ENCODE peak calls at places on chromosomes 16 and 17, in ten cellular contexts. One of them, this sample, is unnamed.

GRCh38 chr16:81842564-81843242 is 63.6 kb downstream of the PLCG2 start:
- DNase-seq in RCC 7860: no peak
- DNase-seq in activated CD8-positive, alpha-beta memory T cell treated with anti-CD3 and anti-CD28 coated beads, Interleukin-2, amount 10 ng/mL, durations not matched to agents 7 days and 5 days: peak
- DNase-seq in NCI-H1092 treated with DMSO at 0.1 percent for 48 hours: no peak
- DNase-seq in left ventricle myocardium superior: no peak
- DNase-seq in bronchial epithelial cell: no peak
- DNase-seq in GM23248: no peak
- DNase-seq in NCI-H226: no peak
- DNase-seq in hepatic stellate cell: no peak
- DNase-seq in head of caudate nucleus: peak
- DNase-seq in this sample: no peak

GRCh38 chr17:33302394-33302793 is 9.3 kb upstream of the ASIC2 start:
- DNase-seq in NCI-H226: no peak
- DNase-seq in head of caudate nucleus: no peak
- DNase-seq in RCC 7860: no peak
- DNase-seq in GM23248: no peak
- DNase-seq in activated CD8-positive, alpha-beta memory T cell treated with anti-CD3 and anti-CD28 coated beads, Interleukin-2, amount 10 ng/mL, durations not matched to agents 7 days and 5 days: no peak
- DNase-seq in bronchial epithelial cell: no peak
- DNase-seq in hepatic stellate cell: no peak
- DNase-seq in left ventricle myocardium superior: no peak
- DNase-seq in NCI-H1092 treated with DMSO at 0.1 percent for 48 hours: no peak
- DNase-seq in this sample: no peak

GRCh38 chr16:546909-547770 is 13.1 kb upstream of the PRR35 start:
- DNase-seq in hepatic stellate cell: no peak
- DNase-seq in GM23248: peak
- DNase-seq in bronchial epithelial cell: no peak
- DNase-seq in activated CD8-positive, alpha-beta memory T cell treated with anti-CD3 and anti-CD28 coated beads, Interleukin-2, amount 10 ng/mL, durations not matched to agents 7 days and 5 days: peak
- DNase-seq in left ventricle myocardium superior: peak
- DNase-seq in NCI-H1092 treated with DMSO at 0.1 percent for 48 hours: no peak
- DNase-seq in head of caudate nucleus: no peak
- DNase-seq in RCC 7860: no peak
- DNase-seq in NCI-H226: no peak
- DNase-seq in this sample: no peak

GRCh38 chr17:40611840-40612509 is 35.6 kb downstream of the SMARCE1 start:
- DNase-seq in GM23248: no peak
- DNase-seq in RCC 7860: no peak
- DNase-seq in bronchial epithelial cell: no peak
- DNase-seq in hepatic stellate cell: no peak
- DNase-seq in head of caudate nucleus: no peak
- DNase-seq in left ventricle myocardium superior: no peak
- DNase-seq in NCI-H1092 treated with DMSO at 0.1 percent for 48 hours: no peak
- DNase-seq in NCI-H226: no peak
- DNase-seq in activated CD8-positive, alpha-beta memory T cell treated with anti-CD3 and anti-CD28 coated beads, Interleukin-2, amount 10 ng/mL, durations not matched to agents 7 days and 5 days: no peak
- DNase-seq in this sample: no peak

GRCh38 chr17:33292184-33292980 is 713 bp downstream of the ASIC2 start:
- DNase-seq in NCI-H1092 treated with DMSO at 0.1 percent for 48 hours: peak
- DNase-seq in bronchial epithelial cell: no peak
- DNase-seq in activated CD8-positive, alpha-beta memory T cell treated with anti-CD3 and anti-CD28 coated beads, Interleukin-2, amount 10 ng/mL, durations not matched to agents 7 days and 5 days: no peak
- DNase-seq in left ventricle myocardium superior: no peak
- DNase-seq in head of caudate nucleus: no peak
- DNase-seq in hepatic stellate cell: peak
- DNase-seq in RCC 7860: no peak
- DNase-seq in GM23248: peak
- DNase-seq in NCI-H226: no peak
- DNase-seq in this sample: no peak

GRCh38 chr17:4998666-4999428 is 1.1 kb downstream of the KIF1C start:
- DNase-seq in activated CD8-positive, alpha-beta memory T cell treated with anti-CD3 and anti-CD28 coated beads, Interleukin-2, amount 10 ng/mL, durations not matched to agents 7 days and 5 days: no peak
- DNase-seq in NCI-H226: peak
- DNase-seq in hepatic stellate cell: no peak
- DNase-seq in left ventricle myocardium superior: peak
- DNase-seq in head of caudate nucleus: no peak
- DNase-seq in RCC 7860: no peak
- DNase-seq in NCI-H1092 treated with DMSO at 0.1 percent for 48 hours: no peak
- DNase-seq in bronchial epithelial cell: no peak
- DNase-seq in GM23248: peak
- DNase-seq in this sample: no peak

GRCh38 chr17:40538936-40539705 is 26.2 kb downstream of the CCR7 start:
- DNase-seq in GM23248: no peak
- DNase-seq in NCI-H1092 treated with DMSO at 0.1 percent for 48 hours: no peak
- DNase-seq in NCI-H226: no peak
- DNase-seq in RCC 7860: no peak
- DNase-seq in activated CD8-positive, alpha-beta memory T cell treated with anti-CD3 and anti-CD28 coated beads, Interleukin-2, amount 10 ng/mL, durations not matched to agents 7 days and 5 days: no peak
- DNase-seq in hepatic stellate cell: no peak
- DNase-seq in head of caudate nucleus: no peak
- DNase-seq in left ventricle myocardium superior: no peak
- DNase-seq in bronchial epithelial cell: no peak
- DNase-seq in this sample: no peak

GRCh38 chr16:52552643-52553042 is 5.7 kb upstream of the TOX3 start:
- DNase-seq in NCI-H226: no peak
- DNase-seq in left ventricle myocardium superior: no peak
- DNase-seq in bronchial epithelial cell: peak
- DNase-seq in hepatic stellate cell: no peak
- DNase-seq in GM23248: no peak
- DNase-seq in NCI-H1092 treated with DMSO at 0.1 percent for 48 hours: peak
- DNase-seq in RCC 7860: no peak
- DNase-seq in activated CD8-positive, alpha-beta memory T cell treated with anti-CD3 and anti-CD28 coated beads, Interleukin-2, amount 10 ng/mL, durations not matched to agents 7 days and 5 days: no peak
- DNase-seq in head of caudate nucleus: no peak
- DNase-seq in this sample: no peak

GRCh38 chr16:2386990-2387389 is 42.3 kb upstream of the CCNF start:
- DNase-seq in left ventricle myocardium superior: no peak
- DNase-seq in NCI-H1092 treated with DMSO at 0.1 percent for 48 hours: peak
- DNase-seq in RCC 7860: no peak
- DNase-seq in head of caudate nucleus: no peak
- DNase-seq in bronchial epithelial cell: no peak
- DNase-seq in hepatic stellate cell: no peak
- DNase-seq in GM23248: no peak
- DNase-seq in activated CD8-positive, alpha-beta memory T cell treated with anti-CD3 and anti-CD28 coated beads, Interleukin-2, amount 10 ng/mL, durations not matched to agents 7 days and 5 days: no peak
- DNase-seq in NCI-H226: no peak
- DNase-seq in this sample: no peak

GRCh38 chr17:1087381-1088241 is 90.7 kb downstream of the TIMM22 start:
- DNase-seq in NCI-H226: no peak
- DNase-seq in bronchial epithelial cell: peak
- DNase-seq in RCC 7860: peak
- DNase-seq in head of caudate nucleus: peak
- DNase-seq in left ventricle myocardium superior: peak
- DNase-seq in activated CD8-positive, alpha-beta memory T cell treated with anti-CD3 and anti-CD28 coated beads, Interleukin-2, amount 10 ng/mL, durations not matched to agents 7 days and 5 days: no peak
- DNase-seq in NCI-H1092 treated with DMSO at 0.1 percent for 48 hours: peak
- DNase-seq in GM23248: peak
- DNase-seq in hepatic stellate cell: no peak
- DNase-seq in this sample: peak

GRCh38 chr17:70217571-70217970 is 48.2 kb downstream of the KCNJ2 start:
- DNase-seq in RCC 7860: no peak
- DNase-seq in hepatic stellate cell: no peak
- DNase-seq in GM23248: no peak
- DNase-seq in bronchial epithelial cell: no peak
- DNase-seq in NCI-H226: no peak
- DNase-seq in left ventricle myocardium superior: no peak
- DNase-seq in head of caudate nucleus: no peak
- DNase-seq in activated CD8-positive, alpha-beta memory T cell treated with anti-CD3 and anti-CD28 coated beads, Interleukin-2, amount 10 ng/mL, durations not matched to agents 7 days and 5 days: no peak
- DNase-seq in NCI-H1092 treated with DMSO at 0.1 percent for 48 hours: no peak
- DNase-seq in this sample: no peak

This sample was measured in NCI-H2081 treated with DMSO at 0.1 percent for 48 hours.